ENCODE peak calls at places on chromosomes 13 and 19, in six cellular contexts. One of them, this sample, is unnamed.
A peak's percentile ranks its signal among the peaks of the same experiment; 100 is the strongest.

GRCh38 chr13:27631156-27631555 is 9.5 kb downstream of the POLR1D start:
- DNase-seq in naive thymus-derived CD4-positive, alpha-beta T cell: no peak
- DNase-seq in heart right ventricle: no peak
- DNase-seq in lung: no peak
- DNase-seq in aorta: no peak
- DNase-seq in heart left ventricle: no peak
- DNase-seq in this sample: no peak

GRCh38 chr19:29372461-29372860 is 153.3 kb upstream of the VSTM2B start:
- DNase-seq in aorta: no peak
- DNase-seq in lung: peak; percentile 21
- DNase-seq in heart left ventricle: no peak
- DNase-seq in heart right ventricle: no peak
- DNase-seq in naive thymus-derived CD4-positive, alpha-beta T cell: no peak
- DNase-seq in this sample: no peak

GRCh38 chr19:13082192-13083007 is 20.3 kb downstream of the LYL1 start:
- DNase-seq in heart left ventricle: no peak
- DNase-seq in lung: no peak
- DNase-seq in aorta: peak; percentile 69
- DNase-seq in naive thymus-derived CD4-positive, alpha-beta T cell: no peak
- DNase-seq in heart right ventricle: no peak
- DNase-seq in this sample: no peak

GRCh38 chr19:10562609-10563008 is 3.2 kb downstream of the KRI1 start:
- DNase-seq in aorta: no peak
- DNase-seq in naive thymus-derived CD4-positive, alpha-beta T cell: no peak
- DNase-seq in heart right ventricle: no peak
- DNase-seq in heart left ventricle: no peak
- DNase-seq in lung: no peak
- DNase-seq in this sample: no peak

GRCh38 chr13:23159587-23160240 is 21.1 kb upstream of the SGCG start:
- DNase-seq in heart left ventricle: no peak
- DNase-seq in heart right ventricle: no peak
- DNase-seq in naive thymus-derived CD4-positive, alpha-beta T cell: no peak
- DNase-seq in aorta: no peak
- DNase-seq in lung: no peak
- DNase-seq in this sample: no peak

GRCh38 chr13:40668335-40668734 is 1.9 kb upstream of the FOXO1 start:
- DNase-seq in heart left ventricle: peak; percentile 66
- DNase-seq in aorta: peak; percentile 58
- DNase-seq in lung: peak; percentile 31
- DNase-seq in heart right ventricle: peak; percentile 42
- DNase-seq in naive thymus-derived CD4-positive, alpha-beta T cell: peak; percentile 15
- DNase-seq in this sample: peak; percentile 35

GRCh38 chr13:27264181-27264580 is 6.4 kb upstream of the RASL11A start:
- DNase-seq in heart right ventricle: peak; percentile 33
- DNase-seq in aorta: no peak
- DNase-seq in lung: no peak
- DNase-seq in heart left ventricle: no peak
- DNase-seq in naive thymus-derived CD4-positive, alpha-beta T cell: no peak
- DNase-seq in this sample: no peak

GRCh38 chr13:113815151-113816058 is 48.5 kb downstream of the GAS6 start:
- DNase-seq in lung: no peak
- DNase-seq in heart left ventricle: peak; percentile 61
- DNase-seq in aorta: no peak
- DNase-seq in naive thymus-derived CD4-positive, alpha-beta T cell: peak; percentile 41
- DNase-seq in heart right ventricle: peak; percentile 34
- DNase-seq in this sample: peak; percentile 86

GRCh38 chr13:91200486-91200885 is 147.0 kb upstream of the MIR17HG start:
- DNase-seq in lung: no peak
- DNase-seq in aorta: no peak
- DNase-seq in heart right ventricle: no peak
- DNase-seq in naive thymus-derived CD4-positive, alpha-beta T cell: no peak
- DNase-seq in heart left ventricle: no peak
- DNase-seq in this sample: no peak

GRCh38 chr19:12665646-12666304 is 767 bp downstream of the MAN2B1 start:
- DNase-seq in heart right ventricle: no peak
- DNase-seq in naive thymus-derived CD4-positive, alpha-beta T cell: no peak
- DNase-seq in aorta: no peak
- DNase-seq in lung: no peak
- DNase-seq in heart left ventricle: no peak
- DNase-seq in this sample: no peak

GRCh38 chr19:56372281-56372680 is 21.1 kb downstream of the ZNF582 start:
- DNase-seq in heart right ventricle: no peak
- DNase-seq in naive thymus-derived CD4-positive, alpha-beta T cell: no peak
- DNase-seq in lung: no peak
- DNase-seq in heart left ventricle: no peak
- DNase-seq in aorta: no peak
- DNase-seq in this sample: no peak

GRCh38 chr19:42653841-42654240 is 59.1 kb upstream of the CEACAM8 start:
- DNase-seq in aorta: no peak
- DNase-seq in lung: no peak
- DNase-seq in heart left ventricle: no peak
- DNase-seq in naive thymus-derived CD4-positive, alpha-beta T cell: no peak
- DNase-seq in heart right ventricle: no peak
- DNase-seq in this sample: no peak

GRCh38 chr19:1182068-1182467 is 8.0 kb upstream of the SBNO2 start:
- DNase-seq in naive thymus-derived CD4-positive, alpha-beta T cell: no peak
- DNase-seq in aorta: no peak
- DNase-seq in lung: no peak
- DNase-seq in heart left ventricle: no peak
- DNase-seq in heart right ventricle: no peak
- DNase-seq in this sample: no peak

GRCh38 chr13:52156724-52157251 is 2.6 kb downstream of the NEK3 start:
- DNase-seq in naive thymus-derived CD4-positive, alpha-beta T cell: no peak
- DNase-seq in heart left ventricle: no peak
- DNase-seq in aorta: no peak
- DNase-seq in lung: no peak
- DNase-seq in heart right ventricle: no peak
- DNase-seq in this sample: no peak

GRCh38 chr19:31334101-31334848 is 15.0 kb downstream of the TSHZ3 start:
- DNase-seq in aorta: no peak
- DNase-seq in heart right ventricle: no peak
- DNase-seq in lung: no peak
- DNase-seq in naive thymus-derived CD4-positive, alpha-beta T cell: no peak
- DNase-seq in heart left ventricle: no peak
- DNase-seq in this sample: no peak

GRCh38 chr19:42540071-42540553 is 11.8 kb upstream of the CEACAM1 start:
- DNase-seq in heart right ventricle: no peak
- DNase-seq in lung: no peak
- DNase-seq in naive thymus-derived CD4-positive, alpha-beta T cell: no peak
- DNase-seq in heart left ventricle: no peak
- DNase-seq in aorta: peak; percentile 17
- DNase-seq in this sample: no peak

GRCh38 chr19:42553292-42554045 is 25.2 kb upstream of the CEACAM1 start:
- DNase-seq in aorta: peak; percentile 59
- DNase-seq in lung: no peak
- DNase-seq in heart left ventricle: peak; percentile 73
- DNase-seq in heart right ventricle: peak; percentile 26
- DNase-seq in naive thymus-derived CD4-positive, alpha-beta T cell: no peak
- DNase-seq in this sample: no peak

GRCh38 chr13:114145256-114145655 is 12.8 kb upstream of the RASA3 start:
- DNase-seq in naive thymus-derived CD4-positive, alpha-beta T cell: no peak
- DNase-seq in heart left ventricle: no peak
- DNase-seq in heart right ventricle: no peak
- DNase-seq in aorta: no peak
- DNase-seq in lung: no peak
- DNase-seq in this sample: no peak

GRCh38 chr13:113153810-113154748 is 4.4 kb upstream of the PROZ start:
- DNase-seq in heart left ventricle: peak; percentile 91
- DNase-seq in aorta: peak; percentile 89
- DNase-seq in naive thymus-derived CD4-positive, alpha-beta T cell: peak; percentile 66
- DNase-seq in heart right ventricle: peak; percentile 83
- DNase-seq in lung: peak; percentile 75
- DNase-seq in this sample: peak; percentile 37

GRCh38 chr13:65595881-65596280 is 1634.3 kb downstream of the PCDH9 start:
- DNase-seq in heart right ventricle: no peak
- DNase-seq in lung: no peak
- DNase-seq in heart left ventricle: no peak
- DNase-seq in aorta: no peak
- DNase-seq in naive thymus-derived CD4-positive, alpha-beta T cell: no peak
- DNase-seq in this sample: no peak

GRCh38 chr19:3768015-3768747 is 3.8 kb downstream of the RAX2 start:
- DNase-seq in lung: no peak
- DNase-seq in heart left ventricle: no peak
- DNase-seq in naive thymus-derived CD4-positive, alpha-beta T cell: no peak
- DNase-seq in heart right ventricle: no peak
- DNase-seq in aorta: no peak
- DNase-seq in this sample: no peak

GRCh38 chr19:1079566-1080111 is 12.7 kb downstream of the ARHGAP45 start:
- DNase-seq in naive thymus-derived CD4-positive, alpha-beta T cell: no peak
- DNase-seq in heart right ventricle: no peak
- DNase-seq in heart left ventricle: peak; percentile 63
- DNase-seq in lung: no peak
- DNase-seq in aorta: no peak
- DNase-seq in this sample: no peak

GRCh38 chr19:8459520-8460260 is 14.9 kb downstream of the HNRNPM start:
- DNase-seq in aorta: no peak
- DNase-seq in heart left ventricle: no peak
- DNase-seq in naive thymus-derived CD4-positive, alpha-beta T cell: no peak
- DNase-seq in lung: no peak
- DNase-seq in heart right ventricle: no peak
- DNase-seq in this sample: no peak

GRCh38 chr13:53250272-53250875 is 221.8 kb downstream of the OLFM4 start:
- DNase-seq in naive thymus-derived CD4-positive, alpha-beta T cell: no peak
- DNase-seq in heart right ventricle: peak; percentile 13
- DNase-seq in heart left ventricle: no peak
- DNase-seq in lung: no peak
- DNase-seq in aorta: no peak
- DNase-seq in this sample: peak; percentile 81

GRCh38 chr19:8576273-8576993 is 809 bp downstream of the MYO1F start:
- DNase-seq in heart left ventricle: no peak
- DNase-seq in lung: peak; percentile 40
- DNase-seq in heart right ventricle: no peak
- DNase-seq in aorta: no peak
- DNase-seq in naive thymus-derived CD4-positive, alpha-beta T cell: no peak
- DNase-seq in this sample: no peak

GRCh38 chr19:2587001-2587719 is 111.2 kb downstream of the GADD45B start:
- DNase-seq in lung: no peak
- DNase-seq in aorta: peak; percentile 43
- DNase-seq in heart right ventricle: no peak
- DNase-seq in heart left ventricle: no peak
- DNase-seq in naive thymus-derived CD4-positive, alpha-beta T cell: no peak
- DNase-seq in this sample: no peak

GRCh38 chr13:77390391-77390790 is 63.5 kb upstream of the MYCBP2 start:
- DNase-seq in naive thymus-derived CD4-positive, alpha-beta T cell: no peak
- DNase-seq in aorta: no peak
- DNase-seq in heart left ventricle: no peak
- DNase-seq in heart right ventricle: no peak
- DNase-seq in lung: no peak
- DNase-seq in this sample: no peak

GRCh38 chr13:92658293-92658692 is 568.3 kb upstream of the GPC6 start:
- DNase-seq in lung: no peak
- DNase-seq in aorta: no peak
- DNase-seq in naive thymus-derived CD4-positive, alpha-beta T cell: no peak
- DNase-seq in heart left ventricle: no peak
- DNase-seq in heart right ventricle: no peak
- DNase-seq in this sample: no peak

GRCh38 chr13:29761160-29761559 is 89.3 kb downstream of the UBL3 start:
- DNase-seq in aorta: no peak
- DNase-seq in heart right ventricle: no peak
- DNase-seq in lung: no peak
- DNase-seq in heart left ventricle: no peak
- DNase-seq in naive thymus-derived CD4-positive, alpha-beta T cell: no peak
- DNase-seq in this sample: no peak

GRCh38 chr13:75217949-75218348 is 264.0 kb downstream of the TBC1D4 start:
- DNase-seq in heart left ventricle: no peak
- DNase-seq in aorta: no peak
- DNase-seq in lung: no peak
- DNase-seq in naive thymus-derived CD4-positive, alpha-beta T cell: no peak
- DNase-seq in heart right ventricle: no peak
- DNase-seq in this sample: no peak

GRCh38 chr19:2081873-2082810 is 14.0 kb downstream of the MOB3A start:
- DNase-seq in lung: no peak
- DNase-seq in aorta: no peak
- DNase-seq in naive thymus-derived CD4-positive, alpha-beta T cell: peak; percentile 60
- DNase-seq in heart right ventricle: no peak
- DNase-seq in heart left ventricle: no peak
- DNase-seq in this sample: peak; percentile 39

GRCh38 chr19:36213793-36214387 is 575 bp downstream of the ZNF565 start:
- DNase-seq in heart right ventricle: peak; percentile 7
- DNase-seq in heart left ventricle: no peak
- DNase-seq in aorta: no peak
- DNase-seq in naive thymus-derived CD4-positive, alpha-beta T cell: peak; percentile 5
- DNase-seq in lung: no peak
- DNase-seq in this sample: no peak
- H3K4me3 ChIP-seq in heart right ventricle: peak overlapping the region; percentile 79
- H3K4me3 ChIP-seq in heart left ventricle: peak overlapping the region; percentile 80
- H3K4me3 ChIP-seq in aorta: peak overlapping the region; percentile 35
- H3K4me3 ChIP-seq in naive thymus-derived CD4-positive, alpha-beta T cell: peak overlapping the region; percentile 97
- H3K4me3 ChIP-seq in lung: peak overlapping the region; percentile 79
- H3K4me3 ChIP-seq in this sample: peak overlapping the region; percentile 99

DNA sequence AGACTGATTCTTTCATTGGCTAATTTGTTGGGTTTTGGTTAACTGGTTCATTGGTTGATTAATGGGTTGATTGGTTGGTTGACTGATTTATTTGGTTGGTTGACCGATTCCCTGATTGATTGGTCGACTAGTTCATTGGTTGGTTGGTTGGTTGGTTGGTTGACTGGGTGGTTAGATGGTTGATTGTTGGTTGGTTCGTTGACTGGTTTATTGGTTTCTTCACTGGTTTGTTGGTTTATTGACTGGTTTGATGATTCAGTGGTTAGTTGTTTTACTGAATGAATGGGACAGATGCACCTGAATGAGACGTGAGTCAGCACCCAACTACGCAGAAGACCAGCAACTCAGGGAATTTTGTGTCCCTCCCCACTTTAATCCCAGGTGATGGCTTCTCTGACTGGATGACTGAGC is 2.7 kb upstream of the NUP62 start:
- DNase-seq in aorta: no peak
- DNase-seq in naive thymus-derived CD4-positive, alpha-beta T cell: no peak
- DNase-seq in heart right ventricle: no peak
- DNase-seq in heart left ventricle: no peak
- DNase-seq in lung: no peak
- DNase-seq in this sample: no peak
- H3K4me3 ChIP-seq in aorta: no peak overlapping the region
- H3K4me3 ChIP-seq in naive thymus-derived CD4-positive, alpha-beta T cell: no peak overlapping the region
- H3K4me3 ChIP-seq in heart right ventricle: no peak overlapping the region
- H3K4me3 ChIP-seq in heart left ventricle: no peak overlapping the region
- H3K4me3 ChIP-seq in lung: no peak overlapping the region
- H3K4me3 ChIP-seq in this sample: no peak overlapping the region

GRCh38 chr19:45323671-45324081 is 1.0 kb upstream of the CKM start:
- DNase-seq in heart left ventricle: peak; percentile 81
- DNase-seq in naive thymus-derived CD4-positive, alpha-beta T cell: no peak
- DNase-seq in aorta: no peak
- DNase-seq in heart right ventricle: peak; percentile 74
- DNase-seq in lung: no peak
- DNase-seq in this sample: no peak
- H3K4me3 ChIP-seq in heart left ventricle: peak overlapping the region; percentile 5
- H3K4me3 ChIP-seq in naive thymus-derived CD4-positive, alpha-beta T cell: no peak overlapping the region
- H3K4me3 ChIP-seq in aorta: no peak overlapping the region
- H3K4me3 ChIP-seq in heart right ventricle: peak overlapping the region; percentile 52
- H3K4me3 ChIP-seq in lung: no peak overlapping the region
- H3K4me3 ChIP-seq in this sample: no peak overlapping the region

DNA sequence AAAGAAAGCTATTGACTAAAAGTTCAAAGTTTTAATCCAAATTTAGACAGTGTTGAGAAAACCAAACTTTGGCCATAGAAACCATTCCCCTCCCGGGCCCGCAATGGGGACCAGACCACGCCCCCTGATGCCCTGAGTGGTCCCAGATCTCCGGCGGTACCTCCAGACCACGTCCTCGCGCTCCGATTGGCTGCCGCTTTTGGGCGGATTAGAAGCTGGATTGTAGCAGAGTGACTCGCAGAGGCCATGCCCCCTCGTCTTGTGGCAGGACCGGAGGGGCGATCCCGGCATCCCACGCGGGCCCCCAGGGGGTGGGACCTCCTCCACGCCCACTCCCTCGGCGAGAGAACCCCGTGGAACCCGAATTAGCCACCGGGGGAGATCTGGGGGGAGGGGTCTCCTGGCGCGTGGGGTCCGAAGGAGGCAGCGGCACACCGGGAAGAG is 812 bp upstream of the HSD17B14 start:
- DNase-seq in heart right ventricle: peak; percentile 89
- DNase-seq in lung: peak; percentile 72
- DNase-seq in aorta: peak; percentile 95
- DNase-seq in heart left ventricle: peak; percentile 89
- DNase-seq in naive thymus-derived CD4-positive, alpha-beta T cell: peak; percentile 66
- DNase-seq in this sample: peak; percentile 89
- H3K4me3 ChIP-seq in heart right ventricle: peak overlapping the region; percentile 8
- H3K4me3 ChIP-seq in lung: no peak overlapping the region
- H3K4me3 ChIP-seq in aorta: no peak overlapping the region
- H3K4me3 ChIP-seq in heart left ventricle: peak overlapping the region; percentile 16
- H3K4me3 ChIP-seq in naive thymus-derived CD4-positive, alpha-beta T cell: peak overlapping the region; percentile 53
- H3K4me3 ChIP-seq in this sample: peak overlapping the region; percentile 63